ENCODE peak calls at places on chromosomes 3 and 15, in ten cellular contexts. J, H, I, A, M, Y, W, S, C and U are unnamed samples.

GRCh38 chr3:42486814-42487569 is 15.5 kb upstream of the VIPR1 start:
- DNase-seq in A (no peak), M (no peak), S (no peak), I (no peak), C (no peak), Y (no peak), H (no peak), W (no peak), J (no peak), U (no peak)

GRCh38 chr15:34610388-34610787 is 26.9 kb upstream of the GOLGA8B start:
- DNase-seq in M (no peak), I (no peak), W (no peak), S (peak), J (peak), A (no peak), C (no peak), Y (no peak), H (no peak), U (no peak)

GRCh38 chr3:130345487-130346079 is at the start of gene COL6A5:
- DNase-seq in I (no peak), M (peak), J (peak), H (no peak), W (no peak), S (no peak), Y (no peak), A (no peak), C (no peak), U (no peak)

GRCh38 chr15:87710406-87710805 is 546.1 kb downstream of the NTRK3 start:
- DNase-seq in J (no peak), A (no peak), H (no peak), I (no peak), W (no peak), M (no peak), S (no peak), C (no peak), Y (no peak), U (no peak)

GRCh38 chr3:190359813-190360212 is 28.1 kb upstream of the CLDN16 start:
- DNase-seq in I (no peak), W (no peak), Y (no peak), C (no peak), S (no peak), H (no peak), M (no peak), J (no peak), A (no peak), U (no peak)

GRCh38 chr15:25501828-25502446 is 63.1 kb upstream of the UBE3A start:
- DNase-seq in W (no peak), M (no peak), Y (peak), H (no peak), S (peak), A (no peak), J (no peak), C (no peak), I (no peak), U (peak)

GRCh38 chr15:85154061-85154460 is 172.4 kb downstream of the PDE8A start:
- DNase-seq in J (peak), W (no peak), A (no peak), C (no peak), S (no peak), Y (no peak), M (no peak), I (no peak), H (no peak), U (no peak)

GRCh38 chr3:179464296-179465092 is 13.2 kb upstream of the GNB4 start:
- DNase-seq in C (no peak), M (no peak), S (no peak), I (peak), H (no peak), W (peak), J (no peak), A (no peak), Y (no peak), U (peak)

GRCh38 chr15:90261811-90262210 is 3.7 kb upstream of the NGRN start:
- DNase-seq in Y (no peak), I (no peak), A (no peak), S (no peak), M (no peak), C (no peak), J (no peak), H (no peak), W (no peak), U (no peak)

GRCh38 chr3:9028134-9028533 is 64.9 kb upstream of the RAD18 start:
- DNase-seq in Y (peak), A (no peak), M (peak), H (no peak), J (no peak), W (no peak), C (no peak), I (no peak), S (no peak), U (no peak)

GRCh38 chr3:59809750-59810444 is 760.1 kb upstream of the CFAP20DC start:
- DNase-seq in I (no peak), A (no peak), S (peak), Y (peak), J (peak), M (no peak), W (no peak), C (no peak), H (no peak), U (peak)

GRCh38 chr15:33742807-33743206 is 225.5 kb upstream of the CHRM5 start:
- DNase-seq in H (no peak), S (no peak), Y (no peak), W (no peak), A (no peak), J (no peak), I (no peak), M (no peak), C (no peak), U (no peak)

GRCh38 chr15:69758810-69759410 is 306.3 kb downstream of the RPLP1 start:
- DNase-seq in I (no peak), M (peak), W (peak), S (peak), Y (no peak), A (peak), J (no peak), H (peak), C (peak), U (peak)

GRCh38 chr15:76059320-76060097 is at the start of gene TMEM266:
- DNase-seq in Y (peak), W (peak), I (peak), S (peak), M (peak), H (no peak), C (peak), J (peak), A (no peak), U (no peak)

GRCh38 chr3:33277193-33277882 is at the start of gene FBXL2:
- DNase-seq in Y (peak), I (peak), H (no peak), C (no peak), A (no peak), J (peak), W (peak), M (peak), S (peak), U (peak)

GRCh38 chr3:99928758-99929408 is 111.2 kb downstream of the CMSS1 start:
- DNase-seq in H (no peak), W (no peak), A (no peak), C (no peak), Y (no peak), I (no peak), M (no peak), J (no peak), S (no peak), U (no peak)

GRCh38 chr15:31448635-31448979 is 122.0 kb downstream of the KLF13 start:
- DNase-seq in W (no peak), I (no peak), A (no peak), Y (no peak), C (no peak), M (no peak), S (no peak), H (no peak), J (no peak), U (no peak)

GRCh38 chr3:184767377-184767776 is 44.6 kb upstream of the VPS8 start:
- DNase-seq in C (no peak), M (no peak), H (no peak), J (no peak), I (no peak), Y (no peak), S (no peak), A (no peak), W (no peak), U (no peak)

GRCh38 chr15:49134683-49135341 is 20.6 kb downstream of the COPS2 start:
- DNase-seq in J (no peak), H (no peak), S (no peak), A (no peak), I (no peak), M (no peak), Y (no peak), C (no peak), W (no peak), U (no peak)

GRCh38 chr3:81744366-81744765 is 17.1 kb downstream of the GBE1 start:
- DNase-seq in W (no peak), H (no peak), Y (no peak), I (no peak), A (no peak), S (no peak), M (no peak), C (no peak), J (no peak), U (no peak)